ENCODE peak calls at places on chromosomes 3 and 15, in six cellular contexts. Q, N, X, R, P and H are unnamed samples.

GRCh38 chr15:40238927-40239591 is at the start of gene PAK6:
- DNase-seq in Q (no peak), N (peak; percentile 9), X (peak; percentile 40), R (no peak), P (peak; percentile 96), H (no peak)

GRCh38 chr15:80233511-80234080 is 18.4 kb downstream of the CTXND1 start:
- DNase-seq in Q (no peak), N (no peak), X (no peak), R (no peak), P (no peak), H (no peak)

GRCh38 chr3:129794319-129795201 is 99.0 kb downstream of the TMCC1 start:
- DNase-seq in Q (no peak), N (no peak), X (peak; percentile 15), R (no peak), P (peak; percentile 89), H (peak; percentile 70)

GRCh38 chr3:24857945-24858344 is 363.3 kb upstream of the THRB start:
- DNase-seq in Q (no peak), N (no peak), X (no peak), R (no peak), P (no peak), H (no peak)

GRCh38 chr3:137105277-137105977 is 147.6 kb downstream of the IL20RB start:
- DNase-seq in Q (peak; percentile 51), N (no peak), X (peak; percentile 9), R (no peak), P (no peak), H (no peak)

GRCh38 chr3:192923731-192924130 is 6.1 kb upstream of the MB21D2 start:
- DNase-seq in Q (no peak), N (no peak), X (no peak), R (no peak), P (no peak), H (no peak)

GRCh38 chr15:76335851-76336253 is 721 bp upstream of the ISL2 start:
- DNase-seq in Q (no peak), N (no peak), X (no peak), R (no peak), P (no peak), H (no peak)

GRCh38 chr15:49421991-49422390 is 1.1 kb upstream of the FGF7 start:
- DNase-seq in Q (no peak), N (no peak), X (no peak), R (peak; percentile 5), P (peak; percentile 29), H (peak; percentile 13)

GRCh38 chr15:91263632-91264477 is 163.8 kb downstream of the SV2B start:
- DNase-seq in Q (no peak), N (no peak), X (no peak), R (no peak), P (no peak), H (peak; percentile 63)

GRCh38 chr15:62782100-62782791 is 260.3 kb upstream of the TPM1 start:
- DNase-seq in Q (no peak), N (no peak), X (peak; percentile 81), R (no peak), P (peak; percentile 87), H (peak; percentile 91)